ENCODE peak calls at places on chromosomes 5 and 9, in eight cellular contexts. One of them, this sample, is unnamed.

GRCh38 chr5:139974661-139975060 is 68.4 kb downstream of the NRG2 start:
- DNase-seq in cardiac muscle cell: peak
- DNase-seq in T-helper 2 cell: no peak
- DNase-seq in neuronal stem cell: no peak
- DNase-seq in stimulated activated CD4-positive, alpha-beta T cell treated with anti-CD3 and anti-CD28 coated beads, Interleukin-15, amount 100 ng/mL, for 48 hours: no peak
- DNase-seq in AG10803: no peak
- DNase-seq in brain microvascular endothelial cell: no peak
- DNase-seq in islet precursor cell: peak
- DNase-seq in this sample: no peak

GRCh38 chr5:87393331-87393730 is 19.4 kb downstream of the CCNH start:
- DNase-seq in T-helper 2 cell: no peak
- DNase-seq in islet precursor cell: no peak
- DNase-seq in neuronal stem cell: no peak
- DNase-seq in AG10803: peak
- DNase-seq in stimulated activated CD4-positive, alpha-beta T cell treated with anti-CD3 and anti-CD28 coated beads, Interleukin-15, amount 100 ng/mL, for 48 hours: no peak
- DNase-seq in brain microvascular endothelial cell: no peak
- DNase-seq in cardiac muscle cell: no peak
- DNase-seq in this sample: no peak

GRCh38 chr5:98585661-98586310 is 187.7 kb upstream of the RGMB start:
- DNase-seq in T-helper 2 cell: no peak
- DNase-seq in AG10803: no peak
- DNase-seq in stimulated activated CD4-positive, alpha-beta T cell treated with anti-CD3 and anti-CD28 coated beads, Interleukin-15, amount 100 ng/mL, for 48 hours: no peak
- DNase-seq in cardiac muscle cell: no peak
- DNase-seq in brain microvascular endothelial cell: no peak
- DNase-seq in neuronal stem cell: no peak
- DNase-seq in islet precursor cell: no peak
- DNase-seq in this sample: no peak

GRCh38 chr9:93058357-93059096 is at the start of gene SUSD3:
- DNase-seq in AG10803: no peak
- DNase-seq in cardiac muscle cell: peak
- DNase-seq in islet precursor cell: peak
- DNase-seq in T-helper 2 cell: peak
- DNase-seq in brain microvascular endothelial cell: no peak
- DNase-seq in stimulated activated CD4-positive, alpha-beta T cell treated with anti-CD3 and anti-CD28 coated beads, Interleukin-15, amount 100 ng/mL, for 48 hours: peak
- DNase-seq in neuronal stem cell: peak
- DNase-seq in this sample: peak

GRCh38 chr9:14870086-14870485 is 40.1 kb downstream of the FREM1 start:
- DNase-seq in AG10803: no peak
- DNase-seq in stimulated activated CD4-positive, alpha-beta T cell treated with anti-CD3 and anti-CD28 coated beads, Interleukin-15, amount 100 ng/mL, for 48 hours: no peak
- DNase-seq in neuronal stem cell: no peak
- DNase-seq in brain microvascular endothelial cell: no peak
- DNase-seq in islet precursor cell: no peak
- DNase-seq in cardiac muscle cell: no peak
- DNase-seq in T-helper 2 cell: no peak
- DNase-seq in this sample: no peak

GRCh38 chr5:157076558-157076957 is 17.6 kb upstream of the HAVCR1 start:
- DNase-seq in cardiac muscle cell: no peak
- DNase-seq in neuronal stem cell: no peak
- DNase-seq in stimulated activated CD4-positive, alpha-beta T cell treated with anti-CD3 and anti-CD28 coated beads, Interleukin-15, amount 100 ng/mL, for 48 hours: no peak
- DNase-seq in brain microvascular endothelial cell: peak
- DNase-seq in AG10803: peak
- DNase-seq in T-helper 2 cell: no peak
- DNase-seq in islet precursor cell: no peak
- DNase-seq in this sample: no peak

GRCh38 chr5:83368835-83369234 is 102.7 kb upstream of the VCAN start:
- DNase-seq in stimulated activated CD4-positive, alpha-beta T cell treated with anti-CD3 and anti-CD28 coated beads, Interleukin-15, amount 100 ng/mL, for 48 hours: no peak
- DNase-seq in neuronal stem cell: no peak
- DNase-seq in T-helper 2 cell: no peak
- DNase-seq in brain microvascular endothelial cell: no peak
- DNase-seq in islet precursor cell: no peak
- DNase-seq in cardiac muscle cell: no peak
- DNase-seq in AG10803: peak
- DNase-seq in this sample: no peak

GRCh38 chr5:150394912-150395689 is 17.6 kb downstream of the CD74 start:
- DNase-seq in brain microvascular endothelial cell: no peak
- DNase-seq in T-helper 2 cell: no peak
- DNase-seq in neuronal stem cell: no peak
- DNase-seq in stimulated activated CD4-positive, alpha-beta T cell treated with anti-CD3 and anti-CD28 coated beads, Interleukin-15, amount 100 ng/mL, for 48 hours: no peak
- DNase-seq in islet precursor cell: no peak
- DNase-seq in AG10803: no peak
- DNase-seq in cardiac muscle cell: no peak
- DNase-seq in this sample: no peak

GRCh38 chr5:134380367-134380766 is 9.0 kb downstream of the UBE2B start:
- DNase-seq in neuronal stem cell: no peak
- DNase-seq in stimulated activated CD4-positive, alpha-beta T cell treated with anti-CD3 and anti-CD28 coated beads, Interleukin-15, amount 100 ng/mL, for 48 hours: no peak
- DNase-seq in cardiac muscle cell: no peak
- DNase-seq in AG10803: no peak
- DNase-seq in islet precursor cell: no peak
- DNase-seq in T-helper 2 cell: no peak
- DNase-seq in brain microvascular endothelial cell: no peak
- DNase-seq in this sample: no peak

GRCh38 chr5:149833116-149833827 is 103.2 kb downstream of the PPARGC1B start:
- DNase-seq in brain microvascular endothelial cell: no peak
- DNase-seq in AG10803: no peak
- DNase-seq in T-helper 2 cell: no peak
- DNase-seq in neuronal stem cell: no peak
- DNase-seq in islet precursor cell: no peak
- DNase-seq in cardiac muscle cell: no peak
- DNase-seq in stimulated activated CD4-positive, alpha-beta T cell treated with anti-CD3 and anti-CD28 coated beads, Interleukin-15, amount 100 ng/mL, for 48 hours: no peak
- DNase-seq in this sample: no peak

GRCh38 chr5:173029499-173029921 is 26.6 kb upstream of the CREBRF start:
- DNase-seq in brain microvascular endothelial cell: no peak
- DNase-seq in neuronal stem cell: no peak
- DNase-seq in T-helper 2 cell: no peak
- DNase-seq in cardiac muscle cell: no peak
- DNase-seq in stimulated activated CD4-positive, alpha-beta T cell treated with anti-CD3 and anti-CD28 coated beads, Interleukin-15, amount 100 ng/mL, for 48 hours: no peak
- DNase-seq in islet precursor cell: no peak
- DNase-seq in AG10803: no peak
- DNase-seq in this sample: no peak

GRCh38 chr5:72723584-72723983 is 92.9 kb upstream of the TNPO1 start:
- DNase-seq in cardiac muscle cell: no peak
- DNase-seq in islet precursor cell: no peak
- DNase-seq in T-helper 2 cell: no peak
- DNase-seq in neuronal stem cell: no peak
- DNase-seq in brain microvascular endothelial cell: no peak
- DNase-seq in AG10803: no peak
- DNase-seq in stimulated activated CD4-positive, alpha-beta T cell treated with anti-CD3 and anti-CD28 coated beads, Interleukin-15, amount 100 ng/mL, for 48 hours: no peak
- DNase-seq in this sample: no peak

GRCh38 chr9:76333964-76334363 is 60.3 kb downstream of the RFK start:
- DNase-seq in neuronal stem cell: no peak
- DNase-seq in islet precursor cell: no peak
- DNase-seq in cardiac muscle cell: no peak
- DNase-seq in AG10803: no peak
- DNase-seq in stimulated activated CD4-positive, alpha-beta T cell treated with anti-CD3 and anti-CD28 coated beads, Interleukin-15, amount 100 ng/mL, for 48 hours: no peak
- DNase-seq in T-helper 2 cell: no peak
- DNase-seq in brain microvascular endothelial cell: no peak
- DNase-seq in this sample: no peak

GRCh38 chr9:126980231-126980630 is 65.6 kb downstream of the RALGPS1 start:
- DNase-seq in islet precursor cell: no peak
- DNase-seq in neuronal stem cell: no peak
- DNase-seq in cardiac muscle cell: no peak
- DNase-seq in brain microvascular endothelial cell: no peak
- DNase-seq in stimulated activated CD4-positive, alpha-beta T cell treated with anti-CD3 and anti-CD28 coated beads, Interleukin-15, amount 100 ng/mL, for 48 hours: no peak
- DNase-seq in T-helper 2 cell: no peak
- DNase-seq in AG10803: peak
- DNase-seq in this sample: no peak

This sample was measured in left colon.